ENCODE peak calls at places on chromosome 21, in four cellular contexts. J is NCI-H1092; H is GM23248; Y is stimulated activated CD8-positive, alpha-beta memory T cell treated with anti-CD3 and anti-CD28 coated beads, Interleukin-4, amount 100 ng/mL, for 1 hour. Z is an unnamed sample.

GRCh38 chr21:44296103-44296519 is 3.7 kb upstream of the PFKL start:
- DNase-seq in Y (no peak), H (no peak), J (no peak), Z (no peak)

GRCh38 chr21:42233067-42233981 is 14.4 kb downstream of the ABCG1 start:
- DNase-seq in J (no peak), H (peak; percentile 47), Y (no peak), Z (peak; percentile 90)

GRCh38 chr21:43865471-43866181 is 603 bp downstream of the AGPAT3 start:
- DNase-seq in Y (no peak), H (peak; percentile 66), J (no peak), Z (peak; percentile 60)

GRCh38 chr21:45768011-45768740 is 124.7 kb downstream of the PCBP3 start:
- DNase-seq in H (peak; percentile 45), Y (no peak), J (no peak), Z (no peak)

GRCh38 chr21:44713130-44713529 is 1.8 kb upstream of the TSPEAR start:
- DNase-seq in Y (no peak), J (no peak), H (no peak), Z (no peak)

GRCh38 chr21:17466166-17466565 is 46.7 kb upstream of the CXADR start:
- DNase-seq in H (peak; percentile 74), Y (no peak), J (no peak), Z (no peak)

GRCh38 chr21:45109831-45110492 is 35.6 kb downstream of the ADARB1 start:
- DNase-seq in H (no peak), Y (no peak), J (no peak), Z (peak; percentile 87)

GRCh38 chr21:41865002-41865777 is 14.0 kb downstream of the PRDM15 start:
- DNase-seq in J (no peak), Y (no peak), H (no peak), Z (no peak)

GRCh38 chr21:14773777-14774345 is 227.7 kb upstream of the SAMSN1 start:
- DNase-seq in J (no peak), H (peak; percentile 21), Y (peak; percentile 16), Z (peak; percentile 24)

GRCh38 chr21:43278359-43278758 is 109.6 kb downstream of the CRYAA start:
- DNase-seq in Y (no peak), H (no peak), J (no peak), Z (no peak)

GRCh38 chr21:38511662-38512243 is 13.5 kb upstream of the ERG start:
- DNase-seq in J (no peak), H (no peak), Y (no peak), Z (no peak)

GRCh38 chr21:29257701-29258100 is 41.0 kb upstream of the BACH1 start:
- DNase-seq in Y (no peak), J (no peak), H (peak; percentile 12), Z (no peak)

GRCh38 chr21:29186246-29186645 is 55.8 kb downstream of the MAP3K7CL start:
- DNase-seq in J (no peak), H (no peak), Y (no peak), Z (no peak)

GRCh38 chr21:40809673-40810072 is 37.3 kb downstream of the DSCAM start:
- DNase-seq in Y (no peak), J (no peak), H (peak; percentile 0), Z (no peak)

Z was measured in naive B cell.